ENCODE peak calls at places on chromosomes 11 and 22, in four cellular contexts. Q, I, X and V are unnamed samples.

GRCh38 chr22:47282366-47282765 is 519.9 kb downstream of the TBC1D22A start:
- DNase-seq in Q (no peak), I (no peak), X (no peak), V (no peak)

GRCh38 chr11:19934828-19935259 is 222.2 kb downstream of the NAV2 start:
- DNase-seq in Q (no peak), I (no peak), X (no peak), V (no peak)

GRCh38 chr11:33052241-33052640 is 12.9 kb downstream of the TCP11L1 start:
- DNase-seq in X (no peak), Q (no peak), I (no peak), V (no peak)

GRCh38 chr11:61541568-61541967 is 33.0 kb downstream of the LRRC10B start:
- DNase-seq in Q (peak), I (peak), X (no peak), V (no peak)

GRCh38 chr22:20656902-20657836 is 116.7 kb upstream of the SERPIND1 start:
- DNase-seq in I (no peak), X (peak), Q (peak), V (peak)

GRCh38 chr11:109512249-109512648 is 90.3 kb downstream of the C11orf87 start:
- DNase-seq in Q (no peak), X (no peak), I (no peak), V (no peak)

GRCh38 chr22:33893486-33893885 is 26.8 kb downstream of the LARGE1 start:
- DNase-seq in I (no peak), X (no peak), Q (no peak), V (no peak)

GRCh38 chr22:37086184-37086583 is 23.3 kb downstream of the TMPRSS6 start:
- DNase-seq in Q (no peak), I (no peak), X (no peak), V (no peak)

GRCh38 chr22:46457502-46458488 is 79.6 kb downstream of the CELSR1 start:
- DNase-seq in X (no peak), I (no peak), Q (no peak), V (no peak)

GRCh38 chr22:30025187-30025586 is 55.1 kb upstream of the HORMAD2 start:
- DNase-seq in Q (no peak), I (no peak), X (no peak), V (no peak)

GRCh38 chr22:21044931-21045584 is 688 bp upstream of the LRRC74B start:
- DNase-seq in I (no peak), Q (no peak), X (no peak), V (peak)

DNA sequence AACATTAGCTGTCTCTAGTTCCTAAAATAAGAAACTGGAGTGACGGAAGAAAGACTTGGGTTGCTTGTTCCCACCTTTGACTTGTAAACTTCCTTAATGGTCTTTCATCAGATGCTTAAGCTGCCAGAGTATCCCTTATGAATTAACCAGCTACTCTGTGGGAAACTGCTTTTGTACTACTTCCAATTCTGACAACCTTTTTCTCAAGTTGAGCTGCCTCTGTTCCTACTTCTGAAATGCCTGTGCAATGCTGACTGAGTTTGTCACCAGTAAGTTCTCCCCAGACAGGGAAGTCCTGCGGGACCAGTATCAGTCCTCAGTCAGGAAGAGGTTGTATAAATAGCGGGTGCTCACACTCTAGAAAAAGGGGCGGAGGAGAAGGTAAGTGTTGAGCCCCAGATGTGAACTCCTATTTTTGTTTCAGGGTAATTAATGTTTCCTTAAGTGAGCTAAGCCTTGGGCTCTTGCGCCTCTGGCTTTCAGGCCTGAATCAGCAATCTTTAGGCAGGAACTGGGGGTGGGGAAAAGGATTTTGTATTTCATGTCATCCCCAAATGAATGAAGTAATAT is 67.2 kb downstream of the CECR2 start:
- DNase-seq in I (no peak), Q (no peak), X (no peak), V (no peak)
- TF ChIP-seq CTCF in I (no peak), Q (no peak), X (no peak), V (no peak)

GRCh38 chr22:24325105-24325757 is 54.6 kb downstream of the SPECC1L start:
- DNase-seq in Q (no peak), X (no peak), I (peak), V (no peak)
- TF ChIP-seq CTCF in Q (peak), X (peak), I (peak), V (peak)

DNA sequence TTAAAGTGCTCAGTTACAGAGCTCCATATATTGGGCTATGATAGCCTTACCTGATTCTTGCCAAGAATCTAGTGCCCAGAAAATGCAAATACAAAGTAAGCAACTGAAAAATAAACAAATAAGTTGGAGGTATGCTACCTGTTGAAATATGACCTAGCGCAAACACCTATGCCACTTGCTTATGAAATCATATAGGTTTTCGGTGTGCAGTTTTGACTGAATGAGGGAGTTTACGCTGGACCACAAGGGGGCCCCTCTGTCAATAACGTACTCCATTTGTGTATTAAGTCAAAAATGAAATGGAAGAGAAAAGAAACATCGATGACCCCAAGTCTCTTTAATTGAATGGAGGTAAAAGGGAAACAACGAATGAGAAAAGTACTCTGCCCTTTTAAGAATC is 84.9 kb upstream of the TRIM77 start:
- DNase-seq in X (no peak), I (no peak), Q (no peak), V (no peak)
- TF ChIP-seq CTCF in X (no peak), I (peak), Q (peak), V (peak)

GRCh38 chr11:114031599-114032320 is 27.8 kb upstream of the ZBTB16 start:
- DNase-seq in X (no peak), Q (no peak), I (no peak), V (no peak)

GRCh38 chr11:114025329-114025907 is 34.1 kb upstream of the ZBTB16 start:
- DNase-seq in I (no peak), Q (no peak), X (no peak), V (no peak)

GRCh38 chr11:114026355-114026754 is 33.2 kb upstream of the ZBTB16 start:
- DNase-seq in I (no peak), Q (peak), X (no peak), V (no peak)

GRCh38 chr11:114027396-114027795 is 32.1 kb upstream of the ZBTB16 start:
- DNase-seq in X (peak), I (no peak), Q (no peak), V (no peak)

GRCh38 chr11:114027941-114028340 is 31.6 kb upstream of the ZBTB16 start:
- DNase-seq in X (no peak), I (no peak), Q (no peak), V (no peak)
- TF ChIP-seq CTCF in X (peak), I (no peak), Q (peak), V (peak)

GRCh38 chr22:27507935-27508504 is 293.5 kb downstream of the MN1 start:
- DNase-seq in Q (no peak), X (no peak), I (no peak), V (no peak)

GRCh38 chr22:27509132-27509920 is 292.2 kb downstream of the MN1 start:
- DNase-seq in Q (no peak), X (no peak), I (no peak), V (no peak)

GRCh38 chr22:27504854-27505253 is 296.7 kb downstream of the MN1 start:
- DNase-seq in Q (no peak), X (no peak), I (no peak), V (no peak)

GRCh38 chr22:27504360-27504759 is 297.2 kb downstream of the MN1 start:
- DNase-seq in I (no peak), Q (no peak), X (no peak), V (no peak)

GRCh38 chr22:27507066-27507715 is 294.4 kb downstream of the MN1 start:
- DNase-seq in I (no peak), Q (no peak), X (no peak), V (no peak)
- TF ChIP-seq CTCF in I (no peak), Q (no peak), X (no peak), V (no peak)

DNA sequence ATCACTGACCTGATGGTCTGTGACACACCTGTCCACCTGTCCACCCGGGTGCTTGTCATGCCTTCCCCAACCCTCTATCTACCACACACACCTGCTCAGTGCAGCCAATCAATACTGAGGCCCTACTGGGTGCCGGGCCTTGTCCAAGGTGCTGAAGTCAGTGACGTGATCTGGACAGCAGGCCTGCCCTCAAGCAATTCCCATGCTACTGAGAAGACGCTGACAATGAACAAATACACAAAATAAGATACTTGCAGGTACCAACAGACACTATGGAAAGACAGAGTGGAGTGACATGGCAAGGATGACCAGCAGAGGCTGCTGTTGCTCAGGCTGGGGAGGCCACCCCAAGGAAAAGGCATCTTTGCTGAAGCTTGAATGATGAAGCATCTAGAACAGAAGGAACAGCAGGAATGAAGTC is 21.2 kb downstream of the PLAAT3 start:
- DNase-seq in I (no peak), X (no peak), Q (peak), V (no peak)
- TF ChIP-seq CTCF in I (peak), X (peak), Q (peak), V (peak)

DNA sequence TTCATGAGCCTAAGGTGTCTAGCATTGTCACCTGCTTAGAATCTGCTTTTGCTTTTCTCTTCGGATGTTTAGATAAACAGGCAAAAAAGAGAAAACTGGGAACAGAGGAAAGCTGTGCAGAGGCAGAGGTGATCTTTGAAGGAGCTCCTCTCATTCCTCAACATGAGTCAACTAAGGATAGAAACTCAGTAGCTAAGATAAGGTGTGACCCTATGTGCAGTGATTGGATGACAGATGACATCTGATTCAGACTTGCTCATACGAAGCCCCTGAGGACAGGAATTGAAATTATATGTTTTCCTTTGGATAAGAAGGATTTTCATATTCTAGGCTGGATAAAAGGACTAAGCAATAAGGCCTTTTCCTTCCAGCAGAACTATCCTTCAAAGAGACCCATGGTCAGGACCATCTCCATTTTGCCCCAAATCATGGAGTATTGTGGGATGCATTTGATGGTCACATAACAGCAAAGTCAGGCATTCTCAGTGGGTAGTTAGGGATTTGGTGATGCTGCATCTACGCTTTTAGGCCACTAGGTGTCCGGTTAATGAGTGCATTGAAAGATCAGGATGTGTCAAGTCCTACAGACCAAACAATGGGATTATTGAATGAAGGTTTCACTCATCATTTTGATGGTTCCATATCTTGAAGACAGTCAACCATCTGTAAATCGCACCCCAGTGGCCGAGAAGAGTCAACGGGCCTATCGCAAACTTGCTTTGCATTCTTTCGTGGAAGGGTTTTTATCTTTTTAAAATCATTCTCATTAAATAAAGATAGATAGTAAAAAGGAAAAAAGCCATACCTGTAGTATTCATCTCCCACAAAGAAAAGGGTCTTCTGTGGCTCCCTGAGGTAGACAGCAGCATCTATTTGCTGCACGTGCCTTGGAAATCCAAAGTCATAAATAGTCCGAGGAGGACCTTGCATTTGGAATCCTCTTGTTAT is 32.2 kb downstream of the MMP20 start:
- DNase-seq in Q (no peak), I (no peak), X (no peak), V (no peak)
- TF ChIP-seq CTCF in Q (peak), I (peak), X (no peak), V (peak)

DNA sequence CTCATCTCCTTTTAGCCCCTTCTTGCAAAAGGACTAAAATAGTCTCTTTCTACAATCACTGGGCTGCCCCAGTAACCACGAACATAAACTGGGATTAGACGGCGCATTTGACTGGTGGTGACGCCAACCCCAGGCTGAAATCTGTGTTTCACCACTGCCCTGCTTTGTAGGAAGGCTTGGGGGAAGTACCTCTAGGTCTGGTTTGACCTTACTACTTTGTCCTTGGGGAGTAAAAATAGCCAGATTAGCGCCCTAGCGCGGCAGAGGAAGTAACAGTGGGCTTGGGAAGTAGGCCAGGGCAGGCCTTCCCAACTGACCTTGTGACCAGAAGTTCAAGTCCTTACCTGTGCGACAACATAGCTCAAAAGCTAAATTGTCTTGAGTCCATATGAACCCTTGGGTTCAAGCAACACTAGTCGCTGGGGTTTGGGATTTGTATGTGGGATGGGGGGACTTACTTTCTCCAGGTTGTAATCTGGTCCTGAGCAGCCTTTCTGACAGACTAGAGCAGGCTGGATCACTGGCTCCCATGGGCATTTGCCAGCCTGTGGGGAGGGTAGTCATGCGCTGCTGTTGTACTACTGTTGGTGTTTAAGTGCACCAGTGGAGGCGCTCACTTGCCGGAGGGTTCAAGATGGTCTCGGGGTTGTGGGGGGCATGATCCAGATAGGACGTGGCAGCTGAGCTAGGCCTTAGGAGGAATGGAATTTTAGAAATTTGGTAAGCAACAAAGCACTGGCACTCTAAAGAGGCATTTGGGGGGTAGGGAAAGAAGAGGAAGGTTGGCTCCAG is 953 bp upstream of the PACS1 start:
- DNase-seq in X (no peak), I (no peak), Q (peak), V (peak)
- TF ChIP-seq CTCF in X (no peak), I (no peak), Q (peak), V (peak)

DNA sequence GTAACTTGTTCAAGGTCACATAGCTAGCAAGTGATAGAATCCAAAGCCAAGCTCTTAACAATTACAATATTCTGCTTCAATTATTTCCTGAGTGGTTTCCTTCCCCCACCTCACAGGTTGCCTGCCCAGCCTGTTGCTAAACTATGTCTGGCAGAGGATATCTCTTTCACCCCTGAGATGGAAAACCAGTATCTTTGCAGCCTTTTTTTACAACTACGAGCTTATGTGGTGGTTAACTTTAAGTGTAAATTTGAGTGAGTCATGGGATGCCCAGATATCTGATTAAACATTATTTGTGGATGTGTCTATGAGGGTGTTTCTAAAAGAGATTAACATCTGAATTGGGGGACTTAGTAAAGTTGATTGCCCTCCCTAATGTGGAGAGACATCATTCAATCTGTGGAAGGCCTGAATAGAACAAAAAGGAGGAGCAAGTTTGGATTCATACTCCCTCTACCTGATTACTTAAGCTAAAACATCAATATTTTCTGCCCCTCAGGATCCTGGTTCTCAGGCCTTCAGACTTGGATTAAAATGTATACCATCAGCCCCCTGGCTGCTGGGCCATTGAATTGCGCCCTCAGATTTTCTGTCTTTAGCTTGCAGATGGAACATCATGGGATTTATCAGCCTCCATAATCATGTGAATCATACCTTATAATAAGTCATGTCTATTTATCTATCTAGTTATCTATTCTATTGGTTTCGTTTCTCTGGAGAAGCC is 911.9 kb downstream of the METTL15 start:
- DNase-seq in Q (peak), I (no peak), X (no peak), V (no peak)
- TF ChIP-seq CTCF in Q (peak), I (peak), X (no peak), V (peak)